ENCODE peak calls at places on chromosomes 11 and 22, in six cellular contexts. One of them, this sample, is unnamed.
A peak's percentile ranks its signal among the peaks of the same experiment; 100 is the strongest.

GRCh38 chr22:26479792-26480610 is 3.6 kb downstream of the HPS4 start:
- DNase-seq in left ventricle myocardium inferior: no peak
- DNase-seq in CD14-positive monocyte: no peak
- DNase-seq in activated CD4-positive, alpha-beta T cell treated with anti-CD3 and anti-CD28 coated beads for 4 hours: no peak
- DNase-seq in C1 segment of cervical spinal cord: no peak
- DNase-seq in LoVo: no peak
- DNase-seq in this sample: no peak

GRCh38 chr22:40243891-40244290 is 66.2 kb downstream of the TNRC6B start:
- DNase-seq in left ventricle myocardium inferior: no peak
- DNase-seq in CD14-positive monocyte: no peak
- DNase-seq in activated CD4-positive, alpha-beta T cell treated with anti-CD3 and anti-CD28 coated beads for 4 hours: no peak
- DNase-seq in C1 segment of cervical spinal cord: no peak
- DNase-seq in LoVo: no peak
- DNase-seq in this sample: no peak

GRCh38 chr11:47941907-47942558 is 38.3 kb upstream of the PTPRJ start:
- DNase-seq in left ventricle myocardium inferior: no peak
- DNase-seq in CD14-positive monocyte: peak; percentile 51
- DNase-seq in activated CD4-positive, alpha-beta T cell treated with anti-CD3 and anti-CD28 coated beads for 4 hours: no peak
- DNase-seq in C1 segment of cervical spinal cord: no peak
- DNase-seq in LoVo: no peak
- DNase-seq in this sample: no peak

GRCh38 chr11:76672431-76673163 is 2.0 kb upstream of the LRRC32 start:
- DNase-seq in left ventricle myocardium inferior: no peak
- DNase-seq in CD14-positive monocyte: no peak
- DNase-seq in activated CD4-positive, alpha-beta T cell treated with anti-CD3 and anti-CD28 coated beads for 4 hours: peak; percentile 47
- DNase-seq in C1 segment of cervical spinal cord: no peak
- DNase-seq in LoVo: no peak
- DNase-seq in this sample: peak; percentile 80

GRCh38 chr11:3959015-3959917 is 103.8 kb downstream of the STIM1 start:
- DNase-seq in left ventricle myocardium inferior: no peak
- DNase-seq in CD14-positive monocyte: no peak
- DNase-seq in activated CD4-positive, alpha-beta T cell treated with anti-CD3 and anti-CD28 coated beads for 4 hours: no peak
- DNase-seq in C1 segment of cervical spinal cord: no peak
- DNase-seq in LoVo: no peak
- DNase-seq in this sample: no peak

GRCh38 chr22:49827853-49828598 is at the start of gene BRD1:
- DNase-seq in left ventricle myocardium inferior: peak; percentile 70
- DNase-seq in CD14-positive monocyte: peak; percentile 41
- DNase-seq in activated CD4-positive, alpha-beta T cell treated with anti-CD3 and anti-CD28 coated beads for 4 hours: peak; percentile 51
- DNase-seq in C1 segment of cervical spinal cord: no peak
- DNase-seq in LoVo: peak; percentile 47
- DNase-seq in this sample: peak; percentile 84

GRCh38 chr22:19291218-19291579 is 320 bp downstream of the CLTCL1 start:
- DNase-seq in left ventricle myocardium inferior: peak; percentile 47
- DNase-seq in CD14-positive monocyte: no peak
- DNase-seq in activated CD4-positive, alpha-beta T cell treated with anti-CD3 and anti-CD28 coated beads for 4 hours: peak; percentile 14
- DNase-seq in C1 segment of cervical spinal cord: no peak
- DNase-seq in LoVo: peak; percentile 44
- DNase-seq in this sample: peak; percentile 75

GRCh38 chr11:65113361-65113756 is 1.7 kb downstream of the TM7SF2 start:
- DNase-seq in left ventricle myocardium inferior: no peak
- DNase-seq in CD14-positive monocyte: no peak
- DNase-seq in activated CD4-positive, alpha-beta T cell treated with anti-CD3 and anti-CD28 coated beads for 4 hours: no peak
- DNase-seq in C1 segment of cervical spinal cord: no peak
- DNase-seq in LoVo: peak; percentile 26
- DNase-seq in this sample: no peak

GRCh38 chr11:119094816-119095065 is 6.9 kb downstream of the DPAGT1 start:
- DNase-seq in left ventricle myocardium inferior: peak; percentile 85
- DNase-seq in CD14-positive monocyte: peak; percentile 81
- DNase-seq in activated CD4-positive, alpha-beta T cell treated with anti-CD3 and anti-CD28 coated beads for 4 hours: no peak
- DNase-seq in C1 segment of cervical spinal cord: peak; percentile 78
- DNase-seq in LoVo: peak; percentile 71
- DNase-seq in this sample: peak; percentile 89

GRCh38 chr11:43770173-43770572 is 89.6 kb downstream of the HSD17B12 start:
- DNase-seq in left ventricle myocardium inferior: no peak
- DNase-seq in CD14-positive monocyte: no peak
- DNase-seq in activated CD4-positive, alpha-beta T cell treated with anti-CD3 and anti-CD28 coated beads for 4 hours: no peak
- DNase-seq in C1 segment of cervical spinal cord: no peak
- DNase-seq in LoVo: no peak
- DNase-seq in this sample: no peak

GRCh38 chr11:10328314-10329090 is 23.6 kb downstream of the ADM start:
- DNase-seq in left ventricle myocardium inferior: no peak
- DNase-seq in CD14-positive monocyte: no peak
- DNase-seq in activated CD4-positive, alpha-beta T cell treated with anti-CD3 and anti-CD28 coated beads for 4 hours: no peak
- DNase-seq in C1 segment of cervical spinal cord: no peak
- DNase-seq in LoVo: peak; percentile 48
- DNase-seq in this sample: no peak

GRCh38 chr11:126347751-126348628 is 7.5 kb upstream of the ST3GAL4 start:
- DNase-seq in left ventricle myocardium inferior: no peak
- DNase-seq in CD14-positive monocyte: peak; percentile 36
- DNase-seq in activated CD4-positive, alpha-beta T cell treated with anti-CD3 and anti-CD28 coated beads for 4 hours: no peak
- DNase-seq in C1 segment of cervical spinal cord: no peak
- DNase-seq in LoVo: no peak
- DNase-seq in this sample: no peak

GRCh38 chr22:37183432-37184379 is 4.3 kb downstream of the C1QTNF6 start:
- DNase-seq in left ventricle myocardium inferior: peak; percentile 26
- DNase-seq in CD14-positive monocyte: peak; percentile 33
- DNase-seq in activated CD4-positive, alpha-beta T cell treated with anti-CD3 and anti-CD28 coated beads for 4 hours: no peak
- DNase-seq in C1 segment of cervical spinal cord: no peak
- DNase-seq in LoVo: no peak
- DNase-seq in this sample: peak; percentile 48

GRCh38 chr11:10998674-10999073 is 140.8 kb upstream of the ZBED5 start:
- DNase-seq in left ventricle myocardium inferior: no peak
- DNase-seq in CD14-positive monocyte: no peak
- DNase-seq in activated CD4-positive, alpha-beta T cell treated with anti-CD3 and anti-CD28 coated beads for 4 hours: no peak
- DNase-seq in C1 segment of cervical spinal cord: no peak
- DNase-seq in LoVo: no peak
- DNase-seq in this sample: no peak

GRCh38 chr11:75655619-75656018 is 13.2 kb downstream of the MAP6 start:
- DNase-seq in left ventricle myocardium inferior: no peak
- DNase-seq in CD14-positive monocyte: no peak
- DNase-seq in activated CD4-positive, alpha-beta T cell treated with anti-CD3 and anti-CD28 coated beads for 4 hours: no peak
- DNase-seq in C1 segment of cervical spinal cord: no peak
- DNase-seq in LoVo: no peak
- DNase-seq in this sample: no peak